ENCODE peak calls at places on chromosomes 1 and 21, in four cellular contexts. O, U, A and K are unnamed samples.

GRCh38 chr1:49841767-49842166 is 182.0 kb downstream of the AGBL4 start:
- DNase-seq in O (no peak), U (no peak), A (no peak), K (no peak)

GRCh38 chr1:88892146-88892877 is 945 bp upstream of the GTF2B start:
- DNase-seq in O (no peak), U (no peak), A (peak), K (peak)

GRCh38 chr1:6490181-6491075 is 1.0 kb downstream of the PLEKHG5 start:
- DNase-seq in O (peak), U (peak), A (peak), K (peak)

GRCh38 chr21:16279658-16280581 is 550.1 kb downstream of the USP25 start:
- DNase-seq in O (no peak), U (peak), A (no peak), K (peak)

GRCh38 chr1:66503841-66504470 is 30.0 kb upstream of the SGIP1 start:
- DNase-seq in O (peak), U (no peak), A (peak), K (peak)

GRCh38 chr1:13681921-13682320 is 18.1 kb upstream of the PRDM2 start:
- DNase-seq in O (no peak), U (no peak), A (no peak), K (no peak)

GRCh38 chr1:52180176-52180575 is 38.3 kb downstream of the ZFYVE9 start:
- DNase-seq in O (no peak), U (no peak), A (no peak), K (no peak)

GRCh38 chr1:55286851-55287602 is 71.9 kb upstream of the USP24 start:
- DNase-seq in O (no peak), U (no peak), A (no peak), K (no peak)

GRCh38 chr1:206579747-206580437 is 32.4 kb downstream of the EIF2D start:
- DNase-seq in O (peak), U (no peak), A (no peak), K (peak)

GRCh38 chr21:31115249-31115648 is 77.0 kb upstream of the KRTAP19-8 start:
- DNase-seq in O (no peak), U (no peak), A (no peak), K (no peak)

GRCh38 chr1:60245371-60245770 is 171.8 kb upstream of the C1orf87 start:
- DNase-seq in O (no peak), U (no peak), A (no peak), K (peak)

GRCh38 chr21:23130308-23130707 is 2132.1 kb downstream of the NCAM2 start:
- DNase-seq in O (no peak), U (no peak), A (no peak), K (no peak)

GRCh38 chr1:224676613-224677012 is 60.5 kb downstream of the CNIH3 start:
- DNase-seq in O (no peak), U (no peak), A (no peak), K (no peak)

GRCh38 chr1:82317671-82318070 is 516.9 kb downstream of the ADGRL2 start:
- DNase-seq in O (no peak), U (no peak), A (no peak), K (no peak)

GRCh38 chr1:110390096-110390495 is 730 bp downstream of the SLC16A4 start:
- DNase-seq in O (peak), U (peak), A (no peak), K (peak)

GRCh38 chr21:38774586-38775285 is 31.0 kb upstream of the ETS2 start:
- DNase-seq in O (no peak), U (no peak), A (no peak), K (no peak)

GRCh38 chr1:1543706-1544099 is 3.3 kb upstream of the TMEM240 start:
- DNase-seq in O (no peak), U (no peak), A (peak), K (peak)

GRCh38 chr1:47592296-47592975 is 154.6 kb downstream of the FOXD2 start:
- DNase-seq in O (peak), U (no peak), A (no peak), K (no peak)

GRCh38 chr1:109805486-109806180 is 41.9 kb upstream of the EPS8L3 start:
- DNase-seq in O (no peak), U (peak), A (no peak), K (peak)

GRCh38 chr1:221810406-221810805 is 68.5 kb upstream of the DUSP10 start:
- DNase-seq in O (no peak), U (no peak), A (no peak), K (peak)

GRCh38 chr1:24966724-24967346 is 36.8 kb upstream of the RUNX3 start:
- DNase-seq in O (no peak), U (no peak), A (no peak), K (peak)

GRCh38 chr1:22112505-22112904 is 30.4 kb downstream of the WNT4 start:
- DNase-seq in O (no peak), U (no peak), A (no peak), K (no peak)

GRCh38 chr1:59669752-59670312 is 144.9 kb upstream of the HOOK1 start:
- DNase-seq in O (no peak), U (peak), A (no peak), K (peak)

GRCh38 chr1:65423884-65424655 is 3.6 kb downstream of the LEPR start:
- DNase-seq in O (no peak), U (no peak), A (no peak), K (peak)

GRCh38 chr1:219027161-219027673 is 146.5 kb upstream of the LYPLAL1 start:
- DNase-seq in O (no peak), U (no peak), A (no peak), K (peak)

GRCh38 chr21:44730951-44731579 is 19.7 kb upstream of the TSPEAR start:
- DNase-seq in O (no peak), U (no peak), A (no peak), K (no peak)

GRCh38 chr21:25281134-25281533 is 326.1 kb downstream of the MRPL39 start:
- DNase-seq in O (no peak), U (no peak), A (no peak), K (no peak)

GRCh38 chr21:25280061-25280460 is 327.2 kb downstream of the MRPL39 start:
- DNase-seq in O (no peak), U (no peak), A (no peak), K (no peak)

DNA sequence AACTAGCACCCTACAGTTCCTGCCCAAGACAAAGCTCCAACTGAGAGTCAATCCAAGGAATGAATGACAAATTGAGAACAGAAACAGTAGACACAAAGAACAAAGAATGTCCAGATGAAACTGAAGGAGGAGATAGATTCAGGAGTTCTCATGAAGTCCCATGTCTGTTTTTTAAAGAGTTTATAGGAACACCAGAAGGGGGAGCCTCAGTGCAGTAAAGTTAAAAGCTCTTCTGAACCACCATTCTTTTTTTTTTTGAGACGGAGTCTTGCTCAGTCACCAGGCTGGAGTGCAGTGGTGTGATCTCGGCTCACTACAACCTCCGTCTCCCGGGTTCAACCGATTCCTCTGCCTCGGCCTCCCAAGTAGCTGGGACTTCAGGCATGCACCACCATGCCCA is 323.6 kb downstream of the MRPL39 start:
- DNase-seq in O (no peak), U (no peak), A (no peak), K (peak)
- TF ChIP-seq CTCF in O (no peak), U (no peak), A (no peak), K (peak)

DNA sequence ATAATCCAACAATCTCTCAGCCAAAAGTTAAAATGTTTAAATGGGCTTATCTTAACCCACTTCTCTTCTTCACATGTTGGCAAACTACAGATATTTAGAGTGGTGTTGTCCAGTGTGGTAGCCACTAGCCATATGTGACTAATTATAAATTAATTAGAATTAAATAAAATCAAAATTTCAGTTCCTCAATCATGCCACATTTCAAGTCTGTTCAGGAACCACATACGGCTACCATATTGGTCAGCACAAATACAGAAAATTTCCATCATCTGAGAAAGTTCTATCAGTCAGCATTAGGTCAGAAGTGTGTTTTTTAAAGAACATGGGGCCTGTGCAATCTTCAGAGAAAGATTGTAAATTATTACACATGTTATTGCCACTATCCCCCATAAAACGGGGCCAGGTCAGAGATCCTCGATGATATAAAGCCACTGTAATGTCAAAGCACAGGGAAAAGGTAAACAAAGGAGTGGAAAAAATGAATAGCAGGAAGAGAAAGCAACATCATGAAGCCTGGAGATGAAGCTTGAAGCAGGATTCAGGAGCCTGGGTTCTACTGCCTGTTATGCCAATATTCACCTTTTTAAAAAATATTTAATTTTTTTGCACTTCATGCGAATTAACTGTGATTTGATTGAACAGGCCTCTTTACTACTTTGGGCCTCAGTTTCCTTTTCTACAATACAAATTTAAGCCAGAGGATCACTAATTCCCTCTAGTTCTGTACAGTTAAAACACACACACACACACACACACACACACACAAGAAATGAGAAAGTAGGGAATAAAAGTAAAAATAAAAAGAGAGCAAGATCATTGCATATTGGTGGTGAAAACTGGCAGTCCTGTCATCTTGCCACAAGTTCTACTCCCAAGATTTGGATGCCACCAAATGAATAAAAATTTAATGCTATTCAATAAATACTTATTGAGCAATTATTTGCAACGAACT is 2.3 kb downstream of the RSBN1 start:
- DNase-seq in O (no peak), U (no peak), A (no peak), K (no peak)
- H3K4me3 ChIP-seq in O (no peak), U (peak), A (peak), K (peak)

DNA sequence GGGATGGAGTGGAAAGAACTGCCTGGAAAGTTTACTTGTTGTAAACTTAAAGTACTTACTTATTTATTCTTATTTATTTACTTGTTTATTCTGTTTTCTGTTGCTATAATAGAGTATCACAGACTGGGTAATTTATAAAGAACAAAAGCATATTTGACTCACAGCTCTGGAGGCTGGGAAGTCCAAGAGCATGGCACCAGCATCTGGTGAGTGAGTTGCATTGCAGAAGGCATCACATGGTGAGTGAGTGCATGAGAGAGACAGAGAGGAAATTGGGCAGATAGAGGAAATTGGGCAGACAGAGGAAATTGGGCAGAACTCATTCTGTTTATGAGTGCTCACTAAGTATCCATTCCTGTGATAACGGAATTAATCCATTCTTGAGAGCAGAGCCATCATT is 11.6 kb upstream of the RGSL1 start:
- DNase-seq in O (no peak), U (no peak), A (no peak), K (no peak)
- TF ChIP-seq CTCF in O (no peak), U (no peak), A (no peak), K (no peak)

GRCh38 chr1:165842363-165843129 is 15.1 kb downstream of the UCK2 start:
- DNase-seq in O (no peak), U (no peak), A (no peak), K (peak)
- H3K4me3 ChIP-seq in O (no peak), U (no peak), A (no peak), K (peak)

DNA sequence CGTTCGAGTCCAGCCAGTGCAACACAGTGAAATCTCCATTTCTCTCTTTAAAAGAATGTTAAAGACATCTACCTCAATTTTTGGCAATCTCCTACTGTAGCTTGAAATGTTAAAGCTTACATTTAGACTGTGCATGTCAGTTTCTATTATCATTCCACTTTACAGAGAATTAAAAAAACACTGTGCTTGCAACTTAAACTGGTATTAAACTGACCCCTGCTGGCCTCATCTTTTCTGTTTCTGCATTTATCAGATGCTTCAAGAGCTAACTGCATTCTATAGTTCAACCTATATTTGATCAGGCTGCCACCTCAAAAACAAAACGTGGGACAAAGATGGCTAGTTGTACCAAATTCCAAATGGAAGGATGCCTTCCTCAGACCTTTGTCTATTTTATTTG is 226.5 kb downstream of the SMYD3 start:
- DNase-seq in O (no peak), U (no peak), A (no peak), K (peak)
- TF ChIP-seq CTCF in O (peak), U (no peak), A (no peak), K (peak)

DNA sequence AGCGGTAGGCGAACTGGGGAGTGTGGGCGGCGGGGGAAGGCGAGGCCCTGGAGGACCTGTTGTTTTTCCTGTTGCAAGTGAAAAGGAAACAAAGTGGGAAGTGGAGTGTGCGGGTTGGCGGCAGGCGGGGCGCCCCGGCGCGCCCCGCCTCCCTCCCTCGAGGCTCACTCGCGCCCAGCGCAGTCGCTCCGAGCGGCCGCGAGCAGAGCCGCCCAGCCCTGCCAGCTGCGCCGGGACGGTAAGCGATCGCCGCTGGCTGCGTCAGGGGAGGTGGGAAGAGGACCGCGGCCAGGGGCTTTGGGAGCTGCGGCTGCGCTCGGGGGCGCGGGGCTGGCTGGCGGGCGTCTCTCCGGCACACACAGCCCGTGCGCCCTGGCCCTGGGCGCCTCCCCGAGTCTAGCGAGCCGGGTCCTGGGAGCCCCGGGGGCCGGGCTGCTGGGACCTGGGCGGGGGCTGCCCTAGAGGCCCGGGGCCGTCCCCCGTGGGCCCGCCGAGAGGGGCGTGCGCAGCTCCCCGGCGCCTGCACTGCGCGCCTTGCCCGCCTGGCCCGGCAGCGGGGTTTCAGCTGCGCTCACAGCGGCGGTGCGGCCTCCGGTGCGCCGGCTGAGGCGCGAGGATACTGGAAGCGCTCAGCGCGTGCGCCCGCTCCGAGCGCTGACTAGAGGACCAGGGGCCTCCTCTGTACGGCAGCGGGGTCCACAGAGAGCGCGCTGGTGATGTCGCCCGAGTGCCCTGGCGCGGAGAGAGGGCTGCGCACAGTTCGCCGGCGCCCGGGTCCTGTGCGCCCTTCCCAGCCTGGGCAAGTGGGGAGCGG is at the start of gene PIK3CD:
- DNase-seq in O (no peak), U (peak), A (no peak), K (peak)
- H3K4me3 ChIP-seq in O (peak), U (peak), A (peak), K (peak)

GRCh38 chr1:53485478-53486394 is 26.5 kb downstream of the DMRTB1 start:
- DNase-seq in O (peak), U (peak), A (peak), K (peak)
- TF ChIP-seq CTCF in O (peak), U (peak), A (peak), K (peak)

DNA sequence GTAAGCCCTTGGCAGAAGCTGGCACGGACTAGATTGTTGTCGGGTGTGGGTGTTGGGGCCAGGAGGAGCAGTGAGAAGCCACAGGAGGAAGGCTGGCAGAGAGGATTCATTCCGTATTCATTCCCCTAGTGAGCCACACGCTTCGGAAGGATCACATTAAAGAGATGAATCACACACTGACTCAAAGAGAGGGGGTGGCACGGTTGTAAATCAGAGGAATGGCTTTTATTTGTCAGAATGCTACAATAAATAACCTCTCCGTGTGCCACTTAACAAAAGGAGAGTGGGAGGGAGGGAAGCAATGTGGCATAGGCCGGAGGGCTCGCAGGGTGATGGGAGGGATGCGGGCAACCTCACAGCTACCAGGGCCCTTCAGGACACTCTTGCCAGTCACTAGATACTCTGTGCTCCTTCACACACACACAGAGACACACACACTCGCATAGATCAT is 135.5 kb downstream of the HIVEP3 start:
- DNase-seq in O (no peak), U (no peak), A (no peak), K (peak)
- H3K4me3 ChIP-seq in O (no peak), U (no peak), A (no peak), K (peak)